ENCODE peak calls at places on chromosome 13, in seven cellular contexts. F, K, P, E, A, J and O are unnamed samples.

GRCh38 chr13:46352810-46353209 is 34.2 kb downstream of the RUBCNL start:
- DNase-seq in F (no peak), K (no peak), P (no peak), E (no peak), A (no peak), J (no peak), O (no peak)

GRCh38 chr13:86892330-86892729 is 778.8 kb upstream of the SLITRK5 start:
- DNase-seq in F (no peak), K (no peak), P (no peak), E (no peak), A (no peak), J (no peak), O (no peak)

GRCh38 chr13:67506407-67506806 is 276.3 kb upstream of the PCDH9 start:
- DNase-seq in F (no peak), K (no peak), P (no peak), E (no peak), A (no peak), J (no peak), O (no peak)

GRCh38 chr13:51831519-51831918 is 13.5 kb downstream of the TMEM272 start:
- DNase-seq in F (no peak), K (no peak), P (no peak), E (no peak), A (no peak), J (no peak), O (no peak)

GRCh38 chr13:73658639-73659038 is 475.6 kb downstream of the KLF12 start:
- DNase-seq in F (no peak), K (no peak), P (no peak), E (no peak), A (no peak), J (no peak), O (no peak)

GRCh38 chr13:40402931-40403412 is 263.5 kb downstream of the FOXO1 start:
- DNase-seq in F (peak), K (no peak), P (peak), E (no peak), A (no peak), J (peak), O (peak)

GRCh38 chr13:77448689-77449088 is 86.8 kb upstream of the SCEL start:
- DNase-seq in F (no peak), K (no peak), P (no peak), E (no peak), A (no peak), J (no peak), O (no peak)

GRCh38 chr13:32206097-32206740 is 108.9 kb downstream of the ZAR1L start:
- DNase-seq in F (no peak), K (no peak), P (no peak), E (no peak), A (no peak), J (no peak), O (no peak)

GRCh38 chr13:51935326-51936171 is 73.8 kb downstream of the CCDC70 start:
- DNase-seq in F (peak), K (no peak), P (peak), E (no peak), A (no peak), J (no peak), O (no peak)

GRCh38 chr13:75447493-75447892 is 34.5 kb downstream of the TBC1D4 start:
- DNase-seq in F (no peak), K (no peak), P (no peak), E (no peak), A (no peak), J (no peak), O (no peak)

GRCh38 chr13:42486711-42487198 is 87.2 kb upstream of the TNFSF11 start:
- DNase-seq in F (peak), K (no peak), P (peak), E (no peak), A (no peak), J (peak), O (no peak)

GRCh38 chr13:98965325-98965724 is 12.5 kb downstream of the DOCK9 start:
- DNase-seq in F (no peak), K (no peak), P (no peak), E (no peak), A (no peak), J (no peak), O (no peak)

GRCh38 chr13:91576590-91576989 is 178.2 kb downstream of the GPC5 start:
- DNase-seq in F (no peak), K (no peak), P (no peak), E (no peak), A (no peak), J (no peak), O (no peak)

GRCh38 chr13:36051082-36051481 is 80.1 kb downstream of the DCLK1 start:
- DNase-seq in F (peak), K (no peak), P (peak), E (no peak), A (no peak), J (no peak), O (no peak)

GRCh38 chr13:107867701-107868661 is 347.4 kb downstream of the LIG4 start:
- DNase-seq in F (peak), K (no peak), P (peak), E (no peak), A (peak), J (no peak), O (peak)

GRCh38 chr13:93227280-93227905 is 786 bp downstream of the GPC6 start:
- DNase-seq in F (peak), K (no peak), P (peak), E (no peak), A (peak), J (peak), O (peak)

GRCh38 chr13:51067376-51068125 is 43.5 kb downstream of the C13orf42 start:
- DNase-seq in F (no peak), K (no peak), P (peak), E (no peak), A (no peak), J (no peak), O (no peak)

GRCh38 chr13:97259787-97260641 is 37.9 kb downstream of the MBNL2 start:
- DNase-seq in F (peak), K (no peak), P (peak), E (no peak), A (peak), J (no peak), O (no peak)

GRCh38 chr13:92187378-92187989 is 789.1 kb downstream of the GPC5 start:
- DNase-seq in F (peak), K (peak), P (peak), E (no peak), A (no peak), J (peak), O (no peak)

GRCh38 chr13:71864981-71865857 is 1.8 kb downstream of the DACH1 start:
- DNase-seq in F (peak), K (no peak), P (peak), E (no peak), A (peak), J (no peak), O (peak)
- H3K4me3 ChIP-seq in F (peak), K (no peak), P (peak), E (no peak), A (peak), J (peak), O (peak)

DNA sequence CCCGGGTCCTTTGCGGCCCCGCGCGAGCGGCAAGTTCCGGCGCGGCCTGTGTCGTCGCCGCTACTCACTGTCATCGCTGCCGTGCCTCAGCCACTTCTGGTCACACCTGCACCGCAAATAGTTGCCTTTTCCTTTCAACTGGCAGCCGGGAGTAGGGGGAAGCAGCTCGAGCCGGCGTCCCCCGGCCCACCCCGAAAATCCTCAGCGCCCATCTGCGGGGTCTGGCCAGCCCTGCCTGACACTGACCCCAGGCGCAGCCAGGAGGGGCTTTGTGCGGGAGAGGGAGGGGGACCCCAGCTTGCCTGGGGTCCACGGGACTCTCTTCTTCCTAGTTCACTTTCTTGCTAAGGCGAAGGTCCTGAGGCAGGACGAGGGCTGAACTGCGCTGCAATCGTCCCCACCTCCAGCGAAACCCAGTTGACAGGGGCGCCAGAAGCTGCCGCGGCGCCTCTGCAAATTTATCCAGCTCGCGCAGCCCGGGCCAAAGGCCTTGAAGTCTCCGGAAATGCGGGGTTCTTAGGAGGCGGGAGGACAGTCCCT is 1.7 kb downstream of the PDX1 start:
- DNase-seq in F (no peak), K (no peak), P (no peak), E (no peak), A (no peak), J (no peak), O (no peak)
- H3K4me3 ChIP-seq in F (peak), K (no peak), P (peak), E (no peak), A (peak), J (peak), O (peak)

DNA sequence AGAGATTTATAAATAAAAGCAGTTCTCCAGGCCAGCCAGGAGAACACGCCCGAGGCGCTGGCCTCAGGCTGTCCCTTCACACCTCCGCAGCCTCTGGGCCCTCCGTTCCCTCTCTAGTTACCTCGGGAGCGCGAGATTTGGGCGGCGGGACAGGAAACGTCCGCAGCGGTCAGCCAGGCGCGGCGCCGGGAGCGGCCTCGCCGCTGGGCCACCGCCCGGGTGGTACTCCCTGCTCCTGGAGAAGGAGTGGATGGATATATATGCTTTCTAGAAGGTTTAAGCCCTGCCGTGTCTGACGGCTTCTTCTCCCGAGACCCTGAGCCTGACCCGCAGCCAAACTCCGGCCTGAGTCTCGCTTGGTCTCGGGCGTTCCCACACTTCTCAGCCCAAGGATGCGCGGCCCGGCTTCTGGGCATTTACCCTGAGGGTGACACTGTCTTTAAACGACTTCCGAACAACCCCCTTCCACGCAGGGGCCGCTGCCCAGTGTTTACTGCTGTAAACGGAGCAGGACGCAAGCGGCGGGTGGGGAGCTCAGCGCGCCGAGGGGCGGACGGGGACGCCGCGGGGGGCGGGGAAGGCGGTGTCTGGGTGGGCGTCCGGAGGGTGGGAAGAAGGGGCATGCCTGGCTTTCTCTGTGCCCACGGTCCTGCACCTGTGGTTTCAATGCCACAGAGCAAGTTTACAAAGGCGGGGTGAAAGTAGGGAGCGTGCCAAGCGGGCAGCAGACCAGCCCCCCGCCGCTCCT is 2.0 kb upstream of the ZIC2 start:
- DNase-seq in F (no peak), K (no peak), P (no peak), E (no peak), A (no peak), J (no peak), O (no peak)
- H3K4me3 ChIP-seq in F (peak), K (no peak), P (no peak), E (no peak), A (peak), J (peak), O (peak)

DNA sequence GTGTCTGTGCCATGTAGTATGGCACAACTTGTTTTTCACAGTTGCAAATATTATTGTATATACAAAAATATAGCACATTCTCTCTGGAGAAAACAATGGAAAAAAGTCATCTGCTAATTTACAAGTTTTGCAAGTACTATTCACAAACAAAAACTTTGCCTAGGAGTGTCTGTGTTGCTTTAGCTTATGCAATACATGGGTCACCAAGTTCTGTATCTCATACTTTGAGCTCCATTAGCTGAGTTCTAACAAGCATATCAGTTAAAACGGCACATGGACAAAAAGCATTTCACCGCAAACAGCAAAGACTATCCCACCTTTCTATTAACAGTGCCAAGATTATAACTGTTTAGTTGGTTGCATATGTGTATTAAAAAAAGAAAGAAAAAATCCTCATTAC is 4.6 kb downstream of the SPRY2 start:
- DNase-seq in F (peak), K (no peak), P (peak), E (no peak), A (no peak), J (no peak), O (no peak)
- H3K4me3 ChIP-seq in F (peak), K (no peak), P (peak), E (no peak), A (peak), J (peak), O (peak)